ENCODE peak calls at places on chromosome 22, in nine cellular contexts. One of them, this sample, is unnamed.

GRCh38 chr22:32499666-32500065 is 25.1 kb downstream of the FBXO7 start:
- DNase-seq in fibroblast of lung: no peak
- DNase-seq in hypothalamus: no peak
- DNase-seq in hippocampal formation: no peak
- DNase-seq in T-helper 9 cell: no peak
- DNase-seq in activated T-cell treated with anti-CD3 and anti-CD28 coated beads, Interleukin-2, amount 50 U/mL, for 1 hour: no peak
- DNase-seq in posterior cingulate gyrus: no peak
- DNase-seq in WTC11: no peak
- DNase-seq in mesendoderm: no peak
- DNase-seq in this sample: no peak

GRCh38 chr22:20641198-20641892 is 132.6 kb upstream of the SERPIND1 start:
- DNase-seq in posterior cingulate gyrus: no peak
- DNase-seq in mesendoderm: no peak
- DNase-seq in fibroblast of lung: no peak
- DNase-seq in activated T-cell treated with anti-CD3 and anti-CD28 coated beads, Interleukin-2, amount 50 U/mL, for 1 hour: no peak
- DNase-seq in hippocampal formation: no peak
- DNase-seq in WTC11: no peak
- DNase-seq in T-helper 9 cell: no peak
- DNase-seq in hypothalamus: no peak
- DNase-seq in this sample: no peak

GRCh38 chr22:46661221-46661851 is 41.1 kb downstream of the GRAMD4 start:
- DNase-seq in T-helper 9 cell: peak
- DNase-seq in hippocampal formation: no peak
- DNase-seq in activated T-cell treated with anti-CD3 and anti-CD28 coated beads, Interleukin-2, amount 50 U/mL, for 1 hour: peak
- DNase-seq in hypothalamus: no peak
- DNase-seq in fibroblast of lung: peak
- DNase-seq in posterior cingulate gyrus: no peak
- DNase-seq in WTC11: no peak
- DNase-seq in mesendoderm: no peak
- DNase-seq in this sample: peak

GRCh38 chr22:23467721-23468294 is 112.3 kb downstream of the IGLL1 start:
- DNase-seq in WTC11: no peak
- DNase-seq in fibroblast of lung: no peak
- DNase-seq in activated T-cell treated with anti-CD3 and anti-CD28 coated beads, Interleukin-2, amount 50 U/mL, for 1 hour: no peak
- DNase-seq in mesendoderm: no peak
- DNase-seq in hippocampal formation: no peak
- DNase-seq in posterior cingulate gyrus: no peak
- DNase-seq in hypothalamus: no peak
- DNase-seq in T-helper 9 cell: no peak
- DNase-seq in this sample: no peak

GRCh38 chr22:46995501-46996360 is 233.3 kb downstream of the TBC1D22A start:
- DNase-seq in T-helper 9 cell: no peak
- DNase-seq in activated T-cell treated with anti-CD3 and anti-CD28 coated beads, Interleukin-2, amount 50 U/mL, for 1 hour: no peak
- DNase-seq in hippocampal formation: no peak
- DNase-seq in mesendoderm: no peak
- DNase-seq in fibroblast of lung: no peak
- DNase-seq in hypothalamus: no peak
- DNase-seq in posterior cingulate gyrus: peak
- DNase-seq in WTC11: no peak
- DNase-seq in this sample: no peak

GRCh38 chr22:30041881-30042280 is 38.4 kb upstream of the HORMAD2 start:
- DNase-seq in posterior cingulate gyrus: no peak
- DNase-seq in mesendoderm: no peak
- DNase-seq in hypothalamus: no peak
- DNase-seq in hippocampal formation: no peak
- DNase-seq in WTC11: no peak
- DNase-seq in activated T-cell treated with anti-CD3 and anti-CD28 coated beads, Interleukin-2, amount 50 U/mL, for 1 hour: no peak
- DNase-seq in T-helper 9 cell: no peak
- DNase-seq in fibroblast of lung: no peak
- DNase-seq in this sample: no peak

GRCh38 chr22:28247114-28247513 is 328.1 kb upstream of the PITPNB start:
- DNase-seq in hypothalamus: no peak
- DNase-seq in mesendoderm: no peak
- DNase-seq in T-helper 9 cell: no peak
- DNase-seq in activated T-cell treated with anti-CD3 and anti-CD28 coated beads, Interleukin-2, amount 50 U/mL, for 1 hour: no peak
- DNase-seq in posterior cingulate gyrus: no peak
- DNase-seq in fibroblast of lung: peak
- DNase-seq in hippocampal formation: no peak
- DNase-seq in WTC11: no peak
- DNase-seq in this sample: no peak

GRCh38 chr22:19968450-19968891 is 26.9 kb upstream of the TXNRD2 start:
- DNase-seq in activated T-cell treated with anti-CD3 and anti-CD28 coated beads, Interleukin-2, amount 50 U/mL, for 1 hour: no peak
- DNase-seq in hippocampal formation: no peak
- DNase-seq in mesendoderm: no peak
- DNase-seq in WTC11: no peak
- DNase-seq in posterior cingulate gyrus: no peak
- DNase-seq in fibroblast of lung: no peak
- DNase-seq in hypothalamus: no peak
- DNase-seq in T-helper 9 cell: no peak
- DNase-seq in this sample: no peak

GRCh38 chr22:47047321-47048122 is 285.1 kb downstream of the TBC1D22A start:
- DNase-seq in hippocampal formation: no peak
- DNase-seq in posterior cingulate gyrus: peak
- DNase-seq in WTC11: no peak
- DNase-seq in T-helper 9 cell: no peak
- DNase-seq in hypothalamus: no peak
- DNase-seq in activated T-cell treated with anti-CD3 and anti-CD28 coated beads, Interleukin-2, amount 50 U/mL, for 1 hour: no peak
- DNase-seq in mesendoderm: no peak
- DNase-seq in fibroblast of lung: no peak
- DNase-seq in this sample: no peak

This sample was measured in effector memory CD8-positive, alpha-beta T cell.